ENCODE peak calls at places on chromosomes 2 and 18, in seven cellular contexts. G is body of pancreas, D is left lung, I is Peyer's patch, T is pancreas, L is fibroblast of lung, E is IMR-90. J is an unnamed sample.

GRCh38 chr18:48732767-48733424 is 194.1 kb downstream of the CTIF start:
- DNase-seq in G (no peak), D (no peak), I (no peak), T (no peak), L (no peak), E (no peak), J (no peak)

GRCh38 chr2:191217580-191217979 is 27.6 kb upstream of the MYO1B start:
- DNase-seq in G (no peak), D (no peak), I (no peak), T (no peak), L (peak; percentile 39), E (peak; percentile 76), J (no peak)

GRCh38 chr2:197641666-197642065 is 33.7 kb downstream of the RFTN2 start:
- DNase-seq in G (no peak), D (no peak), I (no peak), T (no peak), L (no peak), E (no peak), J (no peak)

GRCh38 chr18:36212301-36212977 is 25.1 kb downstream of the MOCOS start:
- DNase-seq in G (no peak), D (no peak), I (no peak), T (no peak), L (peak; percentile 30), E (peak; percentile 12), J (no peak)

GRCh38 chr18:10312316-10313015 is 142.0 kb upstream of the APCDD1 start:
- DNase-seq in G (no peak), D (no peak), I (no peak), T (no peak), L (no peak), E (no peak), J (no peak)

GRCh38 chr2:179141206-179141605 is 91.3 kb upstream of the CCDC141 start:
- DNase-seq in G (no peak), D (no peak), I (no peak), T (no peak), L (no peak), E (no peak), J (no peak)

GRCh38 chr2:113084249-113085000 is 16.7 kb downstream of the IL1F10 start:
- DNase-seq in G (no peak), D (no peak), I (no peak), T (no peak), L (peak; percentile 18), E (no peak), J (no peak)

GRCh38 chr2:112187805-112188596 is 49.8 kb downstream of the FBLN7 start:
- DNase-seq in G (no peak), D (no peak), I (no peak), T (no peak), L (no peak), E (no peak), J (peak; percentile 90)

GRCh38 chr2:177782613-177783012 is 290.0 kb downstream of the PDE11A start:
- DNase-seq in G (no peak), D (no peak), I (no peak), T (no peak), L (no peak), E (no peak), J (no peak)

GRCh38 chr2:145108385-145108784 is 588.5 kb upstream of the ZEB2 start:
- DNase-seq in G (peak; percentile 18), D (no peak), I (no peak), T (no peak), L (no peak), E (peak; percentile 35), J (no peak)

GRCh38 chr2:70852824-70853223 is 17.2 kb upstream of the CD207 start:
- DNase-seq in G (no peak), D (no peak), I (no peak), T (no peak), L (no peak), E (no peak), J (no peak)

GRCh38 chr2:147607379-147607778 is 237.4 kb upstream of the ACVR2A start:
- DNase-seq in G (no peak), D (no peak), I (no peak), T (no peak), L (no peak), E (no peak), J (no peak)

GRCh38 chr2:236642584-236643291 is 73.1 kb downstream of the ACKR3 start:
- DNase-seq in G (peak; percentile 34), D (no peak), I (peak; percentile 60), T (no peak), L (peak; percentile 99), E (peak; percentile 96), J (no peak)

GRCh38 chr2:200593905-200594304 is 8.1 kb downstream of the AOX1 start:
- DNase-seq in G (no peak), D (no peak), I (no peak), T (no peak), L (no peak), E (no peak), J (no peak)

GRCh38 chr18:52701219-52701935 is 361.4 kb downstream of the DCC start:
- DNase-seq in G (no peak), D (no peak), I (no peak), T (no peak), L (no peak), E (no peak), J (no peak)

GRCh38 chr2:201233192-201234166 is 26.9 kb upstream of the CASP8 start:
- DNase-seq in G (peak; percentile 83), D (peak; percentile 92), I (peak; percentile 90), T (peak; percentile 83), L (peak; percentile 5), E (no peak), J (peak; percentile 94)

GRCh38 chr2:239588451-239589269 is 187.8 kb upstream of the HDAC4 start:
- DNase-seq in G (no peak), D (peak; percentile 59), I (peak; percentile 37), T (no peak), L (no peak), E (no peak), J (no peak)

GRCh38 chr2:197869501-197870111 is 65.2 kb downstream of the PLCL1 start:
- DNase-seq in G (no peak), D (no peak), I (no peak), T (no peak), L (peak; percentile 33), E (no peak), J (peak; percentile 81)

GRCh38 chr2:74221091-74221490 is 22.7 kb downstream of the MTHFD2 start:
- DNase-seq in G (no peak), D (no peak), I (no peak), T (no peak), L (no peak), E (peak; percentile 28), J (no peak)

GRCh38 chr2:201858781-201859180 is 52.4 kb downstream of the CDK15 start:
- DNase-seq in G (no peak), D (no peak), I (no peak), T (no peak), L (peak; percentile 75), E (peak; percentile 57), J (no peak)

GRCh38 chr2:174325932-174326879 is 8.5 kb upstream of the SP9 start:
- DNase-seq in G (no peak), D (peak; percentile 80), I (peak; percentile 51), T (peak; percentile 69), L (peak; percentile 52), E (peak; percentile 28), J (peak; percentile 24)

GRCh38 chr2:112542974-112543760 is 902 bp downstream of the POLR1B start:
- DNase-seq in G (no peak), D (no peak), I (no peak), T (no peak), L (peak; percentile 13), E (peak; percentile 16), J (no peak)

GRCh38 chr18:74225193-74225840 is 66.4 kb downstream of the CYB5A start:
- DNase-seq in G (peak; percentile 77), D (no peak), I (no peak), T (no peak), L (peak; percentile 21), E (peak; percentile 22), J (no peak)

GRCh38 chr2:30684996-30685395 is 122.2 kb downstream of the CAPN13 start:
- DNase-seq in G (no peak), D (no peak), I (no peak), T (no peak), L (no peak), E (no peak), J (no peak)

GRCh38 chr2:106649306-106649705 is 162.1 kb downstream of the CD8B2 start:
- DNase-seq in G (no peak), D (no peak), I (no peak), T (no peak), L (no peak), E (no peak), J (no peak)

GRCh38 chr2:207231962-207232361 is 66.2 kb upstream of the KLF7 start:
- DNase-seq in G (no peak), D (no peak), I (no peak), T (no peak), L (peak; percentile 44), E (peak; percentile 72), J (no peak)

GRCh38 chr2:127424598-127425379 is 6.6 kb downstream of the PROC start:
- DNase-seq in G (no peak), D (no peak), I (no peak), T (peak; percentile 43), L (no peak), E (no peak), J (no peak)
- H3K27me3 ChIP-seq in G (peaks cover 10% of the 10 kb centered on the region), D (peaks cover 19% of the 10 kb centered on the region), I (peaks cover 11% of the 10 kb centered on the region), T (no peaks in the 10 kb centered on the region), L (peaks cover 26% of the 10 kb centered on the region), E (peaks cover 26% of the 10 kb centered on the region), J (no peaks in the 10 kb centered on the region)

GRCh38 chr2:54103454-54104314 is 11.7 kb upstream of the ACYP2 start:
- DNase-seq in G (no peak), D (no peak), I (no peak), T (no peak), L (peak; percentile 62), E (peak; percentile 54), J (peak; percentile 50)
- H3K4me1 ChIP-seq in G (no peaks in the 10 kb centered on the region), D (no peaks in the 10 kb centered on the region), I (peaks cover 6% of the 10 kb centered on the region), T (no peaks in the 10 kb centered on the region), L (peaks cover 3% of the 10 kb centered on the region), E (peaks cover 3% of the 10 kb centered on the region), J (peaks cover 19% of the 10 kb centered on the region)

GRCh38 chr2:213159768-213160167 is 8.4 kb upstream of the IKZF2 start:
- DNase-seq in G (no peak), D (no peak), I (no peak), T (no peak), L (no peak), E (no peak), J (no peak)
- H3K27ac ChIP-seq in G (no peak overlapping the region), D (no peak overlapping the region), I (no peak overlapping the region), T (no peak overlapping the region), L (no peak overlapping the region), E (no peak overlapping the region), J (no peak overlapping the region)

GRCh38 chr2:72895759-72896281 is 8.6 kb downstream of the SPR start:
- DNase-seq in G (peak; percentile 48), D (no peak), I (peak; percentile 77), T (no peak), L (peak; percentile 67), E (peak; percentile 55), J (no peak)

GRCh38 chr2:72897785-72898184 is 10.6 kb downstream of the SPR start:
- DNase-seq in G (no peak), D (no peak), I (no peak), T (no peak), L (no peak), E (no peak), J (no peak)

GRCh38 chr2:72898263-72898906 is 11.2 kb downstream of the SPR start:
- DNase-seq in G (no peak), D (no peak), I (no peak), T (no peak), L (no peak), E (no peak), J (no peak)

GRCh38 chr2:72895154-72895553 is 7.9 kb downstream of the SPR start:
- DNase-seq in G (no peak), D (no peak), I (no peak), T (no peak), L (no peak), E (no peak), J (no peak)

GRCh38 chr2:72896446-72896845 is 9.2 kb downstream of the SPR start:
- DNase-seq in G (no peak), D (no peak), I (no peak), T (no peak), L (no peak), E (no peak), J (no peak)
- H3K27me3 ChIP-seq in G (no peaks in the 10 kb centered on the region), D (no peaks in the 10 kb centered on the region), I (peaks cover 3% of the 10 kb centered on the region), T (no peaks in the 10 kb centered on the region), L (peaks cover 48% of the 10 kb centered on the region), E (peaks cover 55% of the 10 kb centered on the region), J (peaks cover 10% of the 10 kb centered on the region)